ENCODE peak calls at places on chromosome 20, in seven cellular contexts. H is A549, E is tibial nerve, J is esophagus muscularis mucosa, C is upper lobe of left lung, W is ovary, Y is GM12878. K is an unnamed sample.

GRCh38 chr20:31663838-31664695 is 26.4 kb downstream of the COX4I2 start:
- DNase-seq in C (peak), W (no peak), E (no peak), H (no peak), Y (no peak), J (no peak), K (peak)

GRCh38 chr20:22728146-22728745 is 143.9 kb upstream of the FOXA2 start:
- DNase-seq in H (no peak), C (no peak), J (no peak), E (no peak), Y (no peak), W (no peak), K (no peak)

GRCh38 chr20:33076662-33077398 is 2.6 kb upstream of the BPIFB4 start:
- DNase-seq in E (no peak), H (peak), J (no peak), W (no peak), C (no peak), Y (no peak), K (no peak)

GRCh38 chr20:17403496-17403895 is 127.7 kb downstream of the BFSP1 start:
- DNase-seq in C (no peak), W (no peak), E (no peak), J (no peak), H (no peak), Y (no peak), K (no peak)

GRCh38 chr20:16391003-16391402 is 182.2 kb downstream of the KIF16B start:
- DNase-seq in E (no peak), W (no peak), H (no peak), Y (no peak), J (no peak), C (no peak), K (no peak)

GRCh38 chr20:688809-689208 is 13.2 kb upstream of the SCRT2 start:
- DNase-seq in C (no peak), E (no peak), W (no peak), H (no peak), Y (no peak), J (no peak), K (no peak)

GRCh38 chr20:54025166-54025835 is 45.1 kb downstream of the BCAS1 start:
- DNase-seq in H (no peak), W (no peak), Y (no peak), E (no peak), C (no peak), J (no peak), K (no peak)

GRCh38 chr20:2197166-2197565 is 95.5 kb downstream of the STK35 start:
- DNase-seq in W (no peak), C (no peak), Y (no peak), H (no peak), J (no peak), E (no peak), K (no peak)

GRCh38 chr20:44023515-44024371 is 109.1 kb downstream of the TOX2 start:
- DNase-seq in Y (no peak), H (no peak), C (no peak), W (no peak), J (no peak), E (no peak), K (no peak)

GRCh38 chr20:2967841-2968240 is 75.6 kb upstream of the GNRH2 start:
- DNase-seq in W (no peak), J (no peak), E (no peak), Y (no peak), H (no peak), C (no peak), K (no peak)

GRCh38 chr20:433300-433975 is 25.3 kb downstream of the RBCK1 start:
- DNase-seq in W (no peak), E (no peak), J (no peak), C (no peak), H (no peak), Y (peak), K (no peak)

DNA sequence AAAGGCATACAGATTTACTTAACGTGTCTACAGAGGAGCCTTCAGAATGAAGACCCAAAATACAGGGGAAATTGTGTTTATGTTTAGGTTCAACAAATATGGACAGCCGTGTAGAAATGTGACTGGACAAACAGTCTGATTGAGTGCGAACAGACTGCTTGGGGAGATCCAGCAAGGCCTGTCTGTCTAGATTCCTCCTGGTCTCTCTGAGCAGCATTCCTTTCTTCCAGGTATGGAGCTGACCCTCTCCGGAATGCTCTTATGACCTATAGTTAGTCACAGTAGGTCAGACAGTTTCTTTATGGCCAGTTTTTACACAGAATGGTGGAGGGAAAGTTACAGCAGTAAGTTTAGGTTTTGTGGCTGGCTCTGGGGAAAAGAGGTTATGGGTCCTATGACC is 9.0 kb downstream of the RIN2 start:
- DNase-seq in C (no peak), E (no peak), J (no peak), Y (no peak), H (no peak), W (no peak), K (no peak)
- TF ChIP-seq EP300 in C (no peak), E (no peak), J (no peak), Y (no peak), H (no peak), W (no peak), K (no peak)

DNA sequence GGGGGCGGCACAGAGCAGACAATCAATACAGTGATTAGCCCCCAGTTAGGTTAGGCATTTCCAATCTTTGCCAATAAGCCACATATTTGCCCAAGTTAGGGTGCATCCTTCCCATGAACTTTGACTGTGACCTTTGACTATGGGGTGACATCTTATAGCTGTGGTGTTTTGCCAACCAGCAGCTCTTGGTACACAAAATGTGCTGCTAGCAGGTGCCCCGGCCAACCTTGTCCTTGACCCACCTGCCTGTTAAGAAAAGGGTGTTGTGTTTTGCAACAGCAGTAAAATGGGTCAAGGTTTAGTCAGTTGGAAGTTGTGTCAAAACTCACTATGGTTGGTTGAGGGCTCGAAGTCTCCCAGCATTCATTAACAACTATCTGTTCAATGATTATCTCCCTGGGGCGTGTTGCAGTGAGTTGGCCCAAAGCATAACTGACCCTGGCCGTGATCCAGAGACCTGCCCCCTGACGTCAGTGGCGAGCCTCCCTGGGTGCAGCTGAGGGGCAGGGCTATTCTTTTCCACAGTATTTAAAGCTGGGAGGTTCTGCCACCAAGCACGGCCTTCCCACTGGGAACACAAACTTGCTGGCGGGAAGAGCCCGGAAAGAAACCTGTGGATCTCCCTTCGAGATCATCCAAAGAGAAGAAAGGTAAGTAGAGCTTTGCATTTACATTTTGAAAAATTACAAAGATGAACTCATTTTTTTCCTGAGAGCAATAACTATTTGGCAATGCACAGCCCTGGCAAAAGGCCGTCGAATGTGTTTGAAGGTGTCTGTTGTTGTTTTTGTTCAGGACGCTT is at the start of gene PCK1:
- DNase-seq in Y (no peak), W (peak), C (no peak), H (peak), E (peak), J (no peak), K (peak)
- TF ChIP-seq EP300 in Y (no peak), W (no peak), C (no peak), H (no peak), E (no peak), J (no peak), K (no peak)

GRCh38 chr20:60060593-60060992 is 102.4 kb downstream of the CDH26 start:
- DNase-seq in Y (no peak), E (no peak), W (no peak), J (no peak), H (no peak), C (no peak), K (no peak)
- TF ChIP-seq EP300 in Y (no peak), E (no peak), W (no peak), J (no peak), H (no peak), C (no peak), K (no peak)

DNA sequence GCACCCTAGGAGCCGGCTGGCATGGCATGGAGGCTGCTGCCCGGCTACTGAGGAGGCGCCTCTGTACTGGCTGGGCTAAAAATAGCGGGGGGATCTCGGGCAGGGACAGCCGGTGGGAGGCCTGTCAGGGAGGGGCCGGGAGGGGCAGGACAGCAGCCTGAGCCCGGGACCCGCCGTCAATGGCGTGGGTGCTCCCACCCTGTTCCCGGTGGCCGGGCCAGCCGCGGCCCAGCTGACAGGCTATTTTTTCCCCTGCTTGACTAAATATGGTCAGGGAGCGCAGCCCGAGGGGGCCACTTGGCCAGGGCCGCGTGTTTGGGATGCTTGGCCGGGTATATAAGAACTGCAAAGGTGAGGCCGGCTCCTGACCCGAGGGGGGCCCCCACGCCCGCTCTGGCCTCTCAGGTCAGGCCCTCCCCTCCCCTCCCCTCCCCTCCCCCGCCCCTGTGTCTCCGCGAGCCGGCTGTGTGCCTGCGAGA is 74.3 kb upstream of the GATA5 start:
- DNase-seq in Y (no peak), J (no peak), W (peak), H (no peak), C (peak), E (no peak), K (no peak)
- TF ChIP-seq EP300 in Y (no peak), J (peak), W (no peak), H (no peak), C (no peak), E (no peak), K (peak)